ENCODE peak calls at places on chromosomes 2 and 18, in seven cellular contexts. X is NT2/D1, E is GM12878, D is K562, G is H1, P is SK-N-SH, I is HepG2. Z is an unnamed sample.

GRCh38 chr2:72131916-72132841 is 15.5 kb downstream of the CYP26B1 start:
- DNase-seq in X (no peak), E (no peak), I (no peak), D (no peak), P (peak), G (no peak), Z (no peak)

GRCh38 chr2:127121776-127122176 is 14.8 kb upstream of the BIN1 start:
- DNase-seq in P (no peak), X (no peak), I (no peak), D (peak), E (no peak), G (no peak), Z (no peak)

GRCh38 chr2:29113891-29114321 is 1.3 kb upstream of the CLIP4 start:
- DNase-seq in E (no peak), P (peak), X (no peak), I (no peak), G (no peak), D (no peak), Z (peak)

GRCh38 chr2:86815616-86816015 is 24.9 kb upstream of the CD8A start:
- DNase-seq in P (no peak), D (no peak), X (no peak), E (no peak), G (no peak), I (no peak), Z (no peak)

GRCh38 chr18:36096955-36097354 is 29.6 kb upstream of the RPRD1A start:
- DNase-seq in P (no peak), I (no peak), D (no peak), G (no peak), E (no peak), X (no peak), Z (no peak)

GRCh38 chr18:70380915-70381896 is 92.4 kb downstream of the SOCS6 start:
- DNase-seq in E (no peak), X (no peak), P (no peak), G (no peak), D (peak), I (peak), Z (no peak)

GRCh38 chr2:43000242-43001054 is 208.1 kb upstream of the HAAO start:
- DNase-seq in D (no peak), P (peak), I (peak), G (no peak), X (no peak), E (no peak), Z (no peak)

GRCh38 chr18:26405190-26405781 is 143.1 kb downstream of the KCTD1 start:
- DNase-seq in P (peak), I (peak), X (no peak), G (no peak), E (no peak), D (no peak), Z (peak)

GRCh38 chr2:207617011-207617671 is 8.1 kb downstream of the METTL21A start:
- DNase-seq in G (no peak), I (no peak), P (no peak), X (peak), E (no peak), D (no peak), Z (peak)

GRCh38 chr2:11842324-11842723 is 95.9 kb downstream of the LPIN1 start:
- DNase-seq in E (no peak), D (no peak), I (no peak), G (no peak), X (no peak), P (no peak), Z (no peak)

GRCh38 chr2:237422309-237422708 is 8.3 kb upstream of the COL6A3 start:
- DNase-seq in D (no peak), G (no peak), P (no peak), I (no peak), E (no peak), X (no peak), Z (no peak)

GRCh38 chr2:119126650-119127049 is 31.9 kb downstream of the C1QL2 start:
- DNase-seq in X (peak), E (no peak), I (peak), P (peak), D (peak), G (peak), Z (peak)

GRCh38 chr2:24209389-24210105 is 34.7 kb downstream of the FAM228A start:
- DNase-seq in X (no peak), E (no peak), D (no peak), P (no peak), I (no peak), G (no peak), Z (no peak)

GRCh38 chr18:12041561-12041960 is 52.1 kb upstream of the ANKRD62 start:
- DNase-seq in X (no peak), G (no peak), E (no peak), D (no peak), P (no peak), I (no peak), Z (no peak)

GRCh38 chr2:207683879-207684627 is 27.4 kb upstream of the CCNYL1 start:
- DNase-seq in G (no peak), D (no peak), I (peak), P (no peak), X (no peak), E (no peak), Z (peak)

GRCh38 chr2:205747827-205748386 is 65.6 kb downstream of the NRP2 start:
- DNase-seq in E (no peak), P (no peak), G (no peak), D (no peak), I (peak), X (no peak), Z (no peak)

GRCh38 chr2:95539836-95540235 is 52.0 kb upstream of the TRIM43 start:
- DNase-seq in G (no peak), I (no peak), X (no peak), D (no peak), E (peak), P (no peak), Z (no peak)

GRCh38 chr2:183248866-183249567 is 124.8 kb downstream of the NUP35 start:
- DNase-seq in G (no peak), X (peak), I (peak), P (peak), E (no peak), D (peak), Z (peak)

GRCh38 chr2:28497206-28497605 is 1.3 kb downstream of the PLB1 start:
- DNase-seq in E (no peak), D (no peak), P (no peak), X (no peak), G (no peak), I (no peak), Z (no peak)

GRCh38 chr2:181937473-181937872 is 45.9 kb downstream of the ITPRID2 start:
- DNase-seq in D (no peak), P (no peak), G (no peak), E (no peak), X (no peak), I (no peak), Z (no peak)

GRCh38 chr2:206647985-206648384 is 5.7 kb downstream of the FAM237A start:
- DNase-seq in D (no peak), P (no peak), X (no peak), E (no peak), I (no peak), G (no peak), Z (no peak)

GRCh38 chr2:151849413-151850010 is 21.3 kb upstream of the ARL5A start:
- DNase-seq in G (no peak), P (no peak), X (no peak), D (no peak), E (no peak), I (peak), Z (no peak)

GRCh38 chr2:233821196-233821595 is 33.1 kb downstream of the HJURP start:
- DNase-seq in D (no peak), E (no peak), P (no peak), G (no peak), I (no peak), X (no peak), Z (no peak)

GRCh38 chr2:240889601-240890560 is 6.1 kb downstream of the MAB21L4 start:
- DNase-seq in I (no peak), E (no peak), D (no peak), G (no peak), X (no peak), P (no peak), Z (no peak)

GRCh38 chr2:37855283-37856041 is 69.6 kb upstream of the RMDN2 start:
- DNase-seq in P (no peak), D (no peak), E (no peak), X (no peak), G (no peak), I (no peak), Z (no peak)

GRCh38 chr18:58507881-58508280 is 121.0 kb downstream of the ALPK2 start:
- DNase-seq in D (no peak), X (no peak), E (no peak), I (no peak), P (no peak), G (no peak), Z (no peak)

GRCh38 chr2:170925923-170926322 is 3.1 kb upstream of the GORASP2 start:
- DNase-seq in E (no peak), I (no peak), D (no peak), P (no peak), X (no peak), G (no peak), Z (no peak)

GRCh38 chr2:69082430-69082997 is 69.5 kb downstream of the ANTXR1 start:
- DNase-seq in E (no peak), X (no peak), P (no peak), G (no peak), I (peak), D (no peak), Z (no peak)

GRCh38 chr2:55555977-55556376 is 36.5 kb downstream of the CFAP36 start:
- DNase-seq in D (no peak), G (no peak), X (no peak), E (no peak), I (no peak), P (no peak), Z (no peak)

GRCh38 chr2:101038455-101039255 is 36.6 kb downstream of the RPL31 start:
- DNase-seq in X (no peak), E (no peak), P (no peak), G (no peak), I (peak), D (peak), Z (peak)

GRCh38 chr2:212979799-212980198 is 171.6 kb downstream of the IKZF2 start:
- DNase-seq in E (no peak), G (no peak), X (no peak), I (no peak), P (peak), D (no peak), Z (no peak)

GRCh38 chr2:133266075-133266925 is 302.0 kb downstream of the NCKAP5 start:
- DNase-seq in D (no peak), E (no peak), I (no peak), P (peak), G (no peak), X (no peak), Z (no peak)

GRCh38 chr2:45734952-45735351 is 83.5 kb downstream of the PRKCE start:
- DNase-seq in I (no peak), D (no peak), X (no peak), P (no peak), E (no peak), G (no peak), Z (no peak)

GRCh38 chr2:128777091-128778045 is 458.7 kb upstream of the HS6ST1 start:
- DNase-seq in E (no peak), P (no peak), G (no peak), X (no peak), I (no peak), D (no peak), Z (no peak)

GRCh38 chr2:151401149-151401548 is 8.6 kb upstream of the RIF1 start:
- DNase-seq in I (no peak), G (no peak), D (no peak), X (no peak), E (no peak), P (no peak), Z (no peak)

GRCh38 chr18:31500161-31500688 is 2.2 kb downstream of the DSG2 start:
- DNase-seq in P (no peak), D (no peak), G (no peak), X (no peak), E (peak), I (no peak), Z (no peak)
- H3K4me3 ChIP-seq in P (no peak), D (no peak), G (no peak), X (no peak), E (peak), I (peak), Z (no peak)

DNA sequence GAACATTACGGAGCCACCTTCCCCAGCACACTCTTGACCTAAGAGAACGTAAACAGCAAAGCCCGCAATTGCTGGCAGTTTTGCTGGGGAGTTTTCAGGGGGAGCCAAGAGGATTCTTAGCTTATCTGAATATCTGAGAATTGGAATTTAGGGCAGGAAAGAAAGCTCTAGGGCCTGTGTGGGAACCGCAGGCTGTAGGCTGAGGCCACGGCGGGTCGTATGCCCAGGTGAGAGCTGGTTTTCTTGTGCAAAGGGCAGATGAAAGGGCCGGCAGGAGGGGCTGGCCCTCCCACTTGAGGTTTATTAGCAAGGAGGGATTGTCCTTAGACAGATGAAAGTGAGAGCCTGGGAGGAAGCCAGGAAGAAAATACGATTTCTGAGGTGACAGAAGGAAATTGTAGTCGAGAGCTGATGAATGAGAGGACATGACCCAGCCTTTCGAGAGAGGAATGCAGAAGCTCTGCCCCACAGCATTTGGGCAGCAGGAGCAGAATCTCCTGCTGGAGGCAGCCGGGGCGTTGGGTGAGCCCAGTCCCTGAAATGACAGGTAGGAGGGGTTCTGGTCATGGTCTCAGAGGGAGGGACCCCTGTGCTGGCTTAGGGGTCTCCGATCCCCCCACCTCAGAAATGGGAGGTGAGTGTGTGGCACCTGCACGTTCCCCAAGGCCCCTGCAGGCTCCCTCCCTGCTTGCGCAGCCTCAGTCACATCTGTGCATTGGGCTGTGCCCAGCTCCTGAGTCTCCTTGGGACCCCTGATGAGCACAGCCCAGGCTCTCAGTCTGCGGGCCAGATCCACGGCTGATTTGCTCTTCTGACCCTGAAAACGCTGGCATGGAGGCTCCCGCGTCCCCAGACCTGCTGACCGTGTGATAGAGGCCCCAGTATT is 61.1 kb downstream of the CABLES1 start:
- DNase-seq in X (no peak), E (no peak), G (no peak), D (no peak), I (no peak), P (no peak), Z (no peak)
- TF ChIP-seq YY1 in X (no peak), E (no peak), G (no peak), D (no peak), I (no peak), P (no peak), Z (no peak)

GRCh38 chr2:16713011-16713423 is 47.4 kb upstream of the CYRIA start:
- DNase-seq in D (no peak), P (no peak), I (no peak), X (no peak), E (no peak), G (no peak), Z (no peak)
- H3K4me3 ChIP-seq in D (no peak), P (no peak), I (no peak), X (no peak), E (no peak), G (no peak), Z (no peak)

GRCh38 chr18:48800479-48800876 is 150.3 kb downstream of the SMAD7 start:
- DNase-seq in P (no peak), G (no peak), X (no peak), I (no peak), E (no peak), D (no peak), Z (no peak)
- TF ChIP-seq YY1 in P (no peak), G (no peak), X (no peak), I (no peak), E (no peak), D (no peak), Z (no peak)

DNA sequence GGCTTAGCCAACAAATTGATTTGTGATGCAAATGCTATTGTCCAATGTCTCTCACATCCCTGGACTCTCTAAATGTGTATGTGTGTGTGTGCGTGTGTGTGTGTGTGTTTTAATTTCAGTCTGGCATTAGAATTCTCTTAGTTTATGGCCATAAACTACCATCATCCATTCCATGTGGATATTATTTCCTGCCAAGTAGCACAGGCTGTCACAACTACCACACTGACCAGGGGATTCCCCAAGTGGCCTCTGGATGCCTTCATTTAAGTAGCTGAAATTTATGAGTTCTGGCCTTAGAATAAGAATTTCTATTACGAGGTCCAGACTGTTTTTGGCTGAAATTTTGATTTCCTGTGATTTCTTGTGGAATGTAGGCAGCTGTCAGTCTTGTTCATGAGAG is 276.4 kb downstream of the MTX2 start:
- DNase-seq in I (no peak), D (no peak), P (no peak), X (no peak), G (no peak), E (no peak), Z (no peak)
- H3K4me3 ChIP-seq in I (no peak), D (no peak), P (no peak), X (no peak), G (no peak), E (no peak), Z (no peak)

DNA sequence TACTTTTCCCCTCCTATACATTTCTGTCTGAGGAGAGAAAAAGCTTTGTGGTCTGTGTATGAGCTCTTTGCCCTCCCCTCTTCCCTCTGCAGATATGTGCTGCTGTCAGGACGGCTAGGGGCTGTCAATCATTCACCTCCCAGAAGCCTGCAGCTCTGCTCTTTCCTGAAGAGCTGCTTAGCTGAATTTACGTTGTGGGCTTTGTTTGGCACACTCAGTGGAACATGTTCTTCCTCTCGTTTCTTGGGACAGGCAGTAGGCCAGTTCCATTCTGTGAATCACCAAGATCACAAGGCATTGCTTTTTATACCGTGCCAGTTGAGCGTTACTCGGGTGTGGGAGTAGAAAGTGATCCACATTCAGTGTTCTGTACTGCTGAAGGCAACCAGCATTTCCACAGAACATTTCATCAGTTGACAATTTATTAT is 136.7 kb downstream of the LAMA3 start:
- DNase-seq in I (no peak), P (no peak), E (no peak), X (no peak), G (no peak), D (no peak), Z (no peak)
- TF ChIP-seq YY1 in I (no peak), P (no peak), E (no peak), X (no peak), G (no peak), D (no peak), Z (no peak)

DNA sequence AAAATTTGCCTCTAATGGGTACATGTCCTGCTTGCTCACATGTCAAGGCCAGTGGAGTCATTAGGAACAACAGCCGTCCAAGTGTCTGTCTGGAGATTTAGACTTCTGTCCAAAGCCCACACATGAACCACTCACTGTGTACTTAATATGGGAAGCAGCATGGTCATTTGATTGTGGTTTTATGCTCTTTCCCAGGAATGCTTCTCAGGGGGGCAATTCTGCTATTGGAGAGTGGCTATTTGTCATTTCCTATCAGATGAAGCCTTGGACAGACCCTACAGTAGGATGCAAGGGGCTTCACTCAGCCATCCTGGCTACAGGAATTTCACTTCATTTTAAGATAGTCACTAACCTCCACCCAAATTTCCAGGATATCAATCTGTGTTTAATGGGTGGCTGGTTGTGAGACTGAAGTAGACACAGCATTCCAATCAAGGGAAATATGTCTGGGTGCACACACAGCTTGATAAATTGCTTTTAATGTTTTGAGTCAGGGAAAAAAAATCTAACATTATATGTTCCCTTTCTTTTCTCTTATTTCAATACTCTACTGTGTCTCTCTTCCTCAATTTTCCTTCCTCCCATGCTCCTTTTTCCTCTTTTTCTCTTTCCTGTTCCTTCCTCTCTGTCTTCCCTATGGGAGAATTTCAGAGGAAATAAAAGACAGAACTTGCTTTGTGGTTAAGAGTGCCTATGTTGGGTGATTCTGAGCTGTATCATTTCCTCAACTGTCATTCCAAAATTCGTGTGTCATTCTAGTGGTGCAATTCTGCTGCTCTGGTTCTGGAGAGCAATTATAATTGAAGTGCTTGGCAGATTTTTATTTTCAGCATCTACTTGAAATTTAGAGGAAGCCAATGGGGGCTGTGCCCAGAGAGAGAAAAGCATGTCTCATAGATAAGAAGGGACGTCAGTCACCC is 320.1 kb downstream of the OSR1 start:
- DNase-seq in D (no peak), E (no peak), G (no peak), X (no peak), I (no peak), P (no peak), Z (no peak)
- H3K4me3 ChIP-seq in D (no peak), E (no peak), G (no peak), X (no peak), I (no peak), P (peak), Z (no peak)

DNA sequence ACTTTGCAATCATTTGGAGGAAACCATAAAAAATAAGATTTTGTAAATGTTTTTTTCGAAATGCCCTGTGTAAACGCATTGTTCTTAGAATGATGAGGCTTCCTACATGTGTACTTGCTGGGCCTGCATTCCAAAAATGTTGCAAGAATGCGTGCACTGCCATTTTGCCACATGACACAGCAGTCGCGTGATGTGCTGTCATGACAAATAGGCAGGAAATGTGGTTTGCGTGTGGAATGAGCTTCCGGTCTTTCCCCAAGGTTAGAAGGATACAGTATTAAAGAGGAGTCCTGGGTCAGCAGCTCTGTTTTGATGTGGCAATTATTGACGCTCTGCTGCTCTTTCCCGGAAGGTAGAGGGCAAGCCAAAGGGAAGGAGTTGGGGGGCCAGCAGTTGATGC is 18.1 kb upstream of the SERPINB2 start:
- DNase-seq in P (no peak), E (no peak), I (no peak), G (no peak), X (no peak), D (no peak), Z (no peak)
- TF ChIP-seq YY1 in P (no peak), E (no peak), I (no peak), G (no peak), X (no peak), D (no peak), Z (no peak)